ENCODE peak calls at places on chromosome 1, in ten cellular contexts. M, P, D, C, T, A, V, W, Z and Q are unnamed samples.

GRCh38 chr1:33180226-33181037 is 1.4 kb downstream of the TRIM62 start:
- DNase-seq in M (peak; percentile 81), W (peak; percentile 62), Z (peak; percentile 95), P (no peak), V (peak; percentile 68), A (no peak), D (peak; percentile 93), C (peak; percentile 87), T (peak; percentile 82), Q (peak; percentile 83)

GRCh38 chr1:15308621-15309027 is 61.6 kb downstream of the FHAD1 start:
- DNase-seq in M (no peak), T (no peak), W (no peak), Z (no peak), C (no peak), D (no peak), V (no peak), P (no peak), A (no peak), Q (no peak)

GRCh38 chr1:78388275-78388674 is 102.5 kb upstream of the PTGFR start:
- DNase-seq in A (no peak), M (no peak), T (no peak), V (no peak), P (no peak), D (no peak), Z (no peak), W (no peak), C (no peak), Q (no peak)

GRCh38 chr1:112772781-112773180 is 57.6 kb upstream of the PPM1J start:
- DNase-seq in P (no peak), M (no peak), A (no peak), T (no peak), C (no peak), Z (no peak), D (no peak), V (no peak), W (no peak), Q (no peak)

GRCh38 chr1:200970771-200971427 is 52.6 kb downstream of the KIF21B start:
- DNase-seq in D (no peak), T (no peak), Z (peak; percentile 46), C (no peak), A (no peak), M (no peak), V (no peak), W (no peak), P (no peak), Q (no peak)

GRCh38 chr1:37741130-37741529 is 23.8 kb downstream of the EPHA10 start:
- DNase-seq in T (peak; percentile 34), P (no peak), V (no peak), Z (no peak), W (no peak), A (no peak), D (no peak), C (peak; percentile 32), M (no peak), Q (no peak)

GRCh38 chr1:108512239-108513071 is 47.4 kb upstream of the EEIG2 start:
- DNase-seq in T (peak; percentile 34), W (peak; percentile 11), V (no peak), C (peak; percentile 55), D (peak; percentile 59), M (peak; percentile 68), A (no peak), P (no peak), Z (no peak), Q (no peak)

GRCh38 chr1:45216200-45216541 is 9.8 kb upstream of the ZSWIM5 start:
- DNase-seq in W (no peak), C (no peak), D (no peak), P (no peak), T (no peak), V (no peak), M (no peak), A (no peak), Z (no peak), Q (no peak)

GRCh38 chr1:240091614-240092300 is at the start of gene FMN2:
- DNase-seq in W (peak; percentile 55), V (peak; percentile 16), A (no peak), M (no peak), C (peak; percentile 11), Z (no peak), D (no peak), T (peak; percentile 72), P (no peak), Q (peak; percentile 31)
- TF ChIP-seq CTCF in W (no peak), V (no peak), A (no peak), M (no peak), C (no peak), Z (no peak), D (no peak), T (no peak), P (no peak), Q (no peak)

DNA sequence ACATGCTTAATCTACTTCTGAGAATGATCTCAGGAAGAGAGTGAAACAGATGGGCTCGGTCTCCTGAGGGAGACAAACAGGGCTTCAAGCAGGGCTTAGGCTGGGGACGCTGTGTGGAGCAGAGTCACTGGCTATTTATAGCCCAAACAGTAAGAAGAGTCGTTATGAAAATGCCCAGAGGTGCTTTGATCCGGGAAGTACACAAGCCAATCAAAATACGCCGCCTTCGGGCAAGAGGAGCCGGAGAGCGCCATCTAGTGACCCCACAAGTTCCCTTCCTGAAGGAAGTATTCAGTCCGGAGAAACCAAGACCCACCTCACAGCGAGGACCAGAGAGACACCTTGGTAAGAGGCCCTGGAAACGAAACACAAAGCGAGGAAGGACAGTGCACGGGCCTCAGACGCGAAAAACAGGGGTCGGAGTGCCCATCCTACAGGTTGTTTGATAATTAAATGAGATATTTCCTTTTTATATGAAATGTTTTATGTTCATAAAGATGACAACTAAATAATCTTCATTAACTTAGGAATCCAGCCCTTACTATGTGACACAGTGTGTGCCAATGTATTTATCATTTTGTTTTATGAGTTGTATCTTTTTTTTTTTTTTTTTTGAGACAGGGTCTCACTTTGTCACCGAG is 25.0 kb upstream of the SCCPDH start:
- DNase-seq in Z (peak; percentile 87), A (peak; percentile 78), T (peak; percentile 91), D (peak; percentile 89), W (peak; percentile 96), P (no peak), M (peak; percentile 94), C (peak; percentile 94), V (peak; percentile 51), Q (peak; percentile 70)
- TF ChIP-seq CTCF in Z (peak; percentile 89), A (peak; percentile 88), T (peak; percentile 88), D (peak; percentile 80), W (peak; percentile 91), P (peak; percentile 95), M (peak; percentile 89), C (peak; percentile 88), V (peak; percentile 90), Q (peak; percentile 59)

DNA sequence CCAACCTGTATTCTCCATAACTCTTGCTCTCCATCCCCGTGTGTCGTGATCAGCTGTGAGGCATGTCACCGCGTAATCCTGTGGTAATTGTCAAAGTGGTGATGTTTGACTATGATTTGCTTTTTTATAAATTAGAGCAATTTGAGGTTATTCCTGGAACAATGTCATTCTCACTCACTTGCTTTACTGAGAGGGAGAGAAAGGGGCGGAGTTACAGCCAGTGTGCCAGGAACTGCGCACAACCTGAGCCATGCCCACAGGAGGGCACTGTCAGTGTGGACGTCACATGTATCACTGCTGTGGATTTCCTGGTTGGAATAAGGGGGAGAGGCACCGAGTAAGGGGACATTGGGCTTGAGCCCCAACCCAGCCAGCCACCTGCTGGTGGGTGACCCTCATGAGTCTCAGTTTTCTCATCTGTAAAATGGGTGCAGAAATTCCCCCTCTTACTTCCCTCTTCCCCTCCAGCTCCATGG is 6.9 kb downstream of the ADGRB2 start:
- DNase-seq in D (no peak), W (no peak), V (no peak), C (no peak), A (no peak), P (no peak), M (no peak), Z (no peak), T (no peak), Q (no peak)
- TF ChIP-seq CTCF in D (no peak), W (no peak), V (no peak), C (no peak), A (no peak), P (peak; percentile 18), M (no peak), Z (no peak), T (no peak), Q (no peak)

GRCh38 chr1:53979712-53980450 is 33.7 kb downstream of the LRRC42 start:
- DNase-seq in M (no peak), D (no peak), P (no peak), T (no peak), A (no peak), C (no peak), W (no peak), Z (no peak), V (no peak), Q (no peak)
- TF ChIP-seq CTCF in M (no peak), D (no peak), P (no peak), T (no peak), A (no peak), C (no peak), W (no peak), Z (no peak), V (no peak), Q (no peak)

DNA sequence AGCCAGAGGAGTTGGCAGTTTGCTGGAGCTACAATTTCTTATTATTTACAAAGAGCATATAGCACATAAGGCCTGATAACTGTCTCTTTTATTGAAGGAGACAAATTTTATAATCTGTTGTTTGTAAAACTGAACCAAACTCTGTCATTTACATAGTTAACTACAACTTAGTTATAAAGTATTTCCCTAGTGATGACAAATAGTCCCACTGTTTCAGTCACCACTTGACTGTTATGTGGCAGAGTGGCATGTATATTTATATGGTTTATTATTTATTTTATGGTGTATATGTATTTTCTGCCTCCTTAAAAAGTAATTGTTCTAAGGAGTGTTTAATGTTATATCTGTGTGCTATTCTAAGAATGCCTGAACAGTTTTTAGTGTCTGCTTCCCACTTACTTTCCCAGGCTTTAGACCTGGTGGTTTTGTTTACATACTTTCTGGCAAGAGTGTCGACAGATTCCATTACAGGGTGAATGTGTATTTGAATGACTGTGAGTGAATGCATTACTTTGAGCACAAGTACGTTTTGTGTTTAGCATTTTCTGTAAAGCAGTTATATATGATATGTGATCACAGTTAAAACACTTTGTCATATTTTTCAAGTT is 10.0 kb downstream of the TSEN15 start:
- DNase-seq in V (no peak), C (no peak), W (peak; percentile 61), D (no peak), A (no peak), P (no peak), M (peak; percentile 58), Z (no peak), T (peak; percentile 31), Q (no peak)
- TF ChIP-seq CTCF in V (no peak), C (no peak), W (no peak), D (no peak), A (no peak), P (no peak), M (no peak), Z (no peak), T (no peak), Q (no peak)